ENCODE peak calls at places on chromosomes 4 and X, in six cellular contexts. One of them, this sample, is unnamed.

GRCh38 chrX:23661671-23662070 is 5.6 kb upstream of the PRDX4 start:
- DNase-seq in testis: no peak
- DNase-seq in GM10248: no peak
- DNase-seq in kidney: no peak
- DNase-seq in AG09319: no peak
- DNase-seq in DND-41: no peak
- DNase-seq in this sample: no peak

GRCh38 chrX:103382893-103383292 is 6.6 kb downstream of the BEX3 start:
- DNase-seq in testis: no peak
- DNase-seq in GM10248: no peak
- DNase-seq in kidney: no peak
- DNase-seq in AG09319: no peak
- DNase-seq in DND-41: no peak
- DNase-seq in this sample: no peak

GRCh38 chr4:41285202-41285876 is 28.6 kb downstream of the UCHL1 start:
- DNase-seq in testis: no peak
- DNase-seq in GM10248: no peak
- DNase-seq in kidney: no peak
- DNase-seq in AG09319: no peak
- DNase-seq in DND-41: no peak
- DNase-seq in this sample: no peak

GRCh38 chr4:77052352-77052751 is 23.4 kb downstream of the CCNI start:
- DNase-seq in testis: no peak
- DNase-seq in GM10248: no peak
- DNase-seq in kidney: no peak
- DNase-seq in AG09319: no peak
- DNase-seq in DND-41: peak; percentile 59
- DNase-seq in this sample: peak; percentile 33

GRCh38 chr4:151987606-151988005 is 226.8 kb upstream of the GATB start:
- DNase-seq in testis: no peak
- DNase-seq in GM10248: no peak
- DNase-seq in kidney: no peak
- DNase-seq in AG09319: no peak
- DNase-seq in DND-41: no peak
- DNase-seq in this sample: no peak

GRCh38 chr4:7040760-7041159 is 2.4 kb upstream of the TADA2B start:
- DNase-seq in testis: no peak
- DNase-seq in GM10248: no peak
- DNase-seq in kidney: no peak
- DNase-seq in AG09319: no peak
- DNase-seq in DND-41: no peak
- DNase-seq in this sample: no peak

GRCh38 chr4:29311231-29311630 is 1408.9 kb upstream of the PCDH7 start:
- DNase-seq in testis: no peak
- DNase-seq in GM10248: no peak
- DNase-seq in kidney: no peak
- DNase-seq in AG09319: no peak
- DNase-seq in DND-41: no peak
- DNase-seq in this sample: no peak

GRCh38 chrX:107704587-107704986 is 71.0 kb downstream of the TSC22D3 start:
- DNase-seq in testis: no peak
- DNase-seq in GM10248: no peak
- DNase-seq in kidney: no peak
- DNase-seq in AG09319: no peak
- DNase-seq in DND-41: no peak
- DNase-seq in this sample: no peak

GRCh38 chrX:63050225-63050624 is 300.9 kb downstream of the SPIN4 start:
- DNase-seq in testis: peak; percentile 11
- DNase-seq in GM10248: no peak
- DNase-seq in kidney: no peak
- DNase-seq in AG09319: no peak
- DNase-seq in DND-41: peak; percentile 25
- DNase-seq in this sample: no peak

GRCh38 chr4:28350485-28350884 is 1489.8 kb downstream of the STIM2 start:
- DNase-seq in testis: no peak
- DNase-seq in GM10248: no peak
- DNase-seq in kidney: no peak
- DNase-seq in AG09319: no peak
- DNase-seq in DND-41: no peak
- DNase-seq in this sample: no peak

GRCh38 chr4:11402192-11402591 is 26.5 kb downstream of the HS3ST1 start:
- DNase-seq in testis: no peak
- DNase-seq in GM10248: no peak
- DNase-seq in kidney: no peak
- DNase-seq in AG09319: no peak
- DNase-seq in DND-41: no peak
- DNase-seq in this sample: no peak

GRCh38 chrX:149715468-149715867 is 3.6 kb downstream of the MAGEA11 start:
- DNase-seq in testis: no peak
- DNase-seq in GM10248: no peak
- DNase-seq in kidney: no peak
- DNase-seq in AG09319: no peak
- DNase-seq in DND-41: no peak
- DNase-seq in this sample: no peak

GRCh38 chrX:111854778-111855490 is 21.0 kb upstream of the TRPC5OS start:
- DNase-seq in testis: no peak
- DNase-seq in GM10248: no peak
- DNase-seq in kidney: no peak
- DNase-seq in AG09319: no peak
- DNase-seq in DND-41: no peak
- DNase-seq in this sample: no peak

GRCh38 chrX:38804481-38805293 is 3.4 kb downstream of the MID1IP1 start:
- DNase-seq in testis: no peak
- DNase-seq in GM10248: peak; percentile 14
- DNase-seq in kidney: peak; percentile 80
- DNase-seq in AG09319: no peak
- DNase-seq in DND-41: peak; percentile 45
- DNase-seq in this sample: peak; percentile 29

GRCh38 chrX:131621650-131622049 is 77.8 kb downstream of the OR13H1 start:
- DNase-seq in testis: no peak
- DNase-seq in GM10248: no peak
- DNase-seq in kidney: no peak
- DNase-seq in AG09319: no peak
- DNase-seq in DND-41: no peak
- DNase-seq in this sample: no peak

GRCh38 chr4:184064877-184065276 is 152.8 kb downstream of the ENPP6 start:
- DNase-seq in testis: no peak
- DNase-seq in GM10248: no peak
- DNase-seq in kidney: no peak
- DNase-seq in AG09319: no peak
- DNase-seq in DND-41: no peak
- DNase-seq in this sample: no peak

DNA sequence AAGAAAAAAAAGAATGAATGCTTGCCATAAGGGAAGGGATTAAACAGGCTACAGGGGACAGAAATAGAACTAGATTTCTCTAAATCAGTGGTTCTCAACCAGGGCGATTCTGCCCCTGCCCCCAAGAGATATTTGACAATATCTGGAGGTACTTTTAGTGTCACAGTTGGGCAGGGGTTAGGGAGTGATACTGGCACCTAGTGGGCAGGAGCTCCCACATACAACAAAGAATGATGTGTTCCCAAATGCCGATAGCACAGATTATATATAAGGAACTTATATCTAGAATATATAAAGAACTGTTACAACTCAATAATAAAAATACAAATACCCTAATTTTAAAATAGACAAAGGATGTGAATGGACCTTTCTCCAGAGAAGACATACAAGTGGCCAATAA is 14.7 kb downstream of the S100G start:
- DNase-seq in testis: no peak
- DNase-seq in GM10248: no peak
- DNase-seq in kidney: no peak
- DNase-seq in AG09319: no peak
- DNase-seq in DND-41: no peak
- DNase-seq in this sample: no peak
- TF ChIP-seq CTCF in testis: no peak
- TF ChIP-seq CTCF in GM10248: no peak
- TF ChIP-seq CTCF in kidney: no peak
- TF ChIP-seq CTCF in AG09319: no peak
- TF ChIP-seq CTCF in DND-41: no peak
- TF ChIP-seq CTCF in this sample: no peak

DNA sequence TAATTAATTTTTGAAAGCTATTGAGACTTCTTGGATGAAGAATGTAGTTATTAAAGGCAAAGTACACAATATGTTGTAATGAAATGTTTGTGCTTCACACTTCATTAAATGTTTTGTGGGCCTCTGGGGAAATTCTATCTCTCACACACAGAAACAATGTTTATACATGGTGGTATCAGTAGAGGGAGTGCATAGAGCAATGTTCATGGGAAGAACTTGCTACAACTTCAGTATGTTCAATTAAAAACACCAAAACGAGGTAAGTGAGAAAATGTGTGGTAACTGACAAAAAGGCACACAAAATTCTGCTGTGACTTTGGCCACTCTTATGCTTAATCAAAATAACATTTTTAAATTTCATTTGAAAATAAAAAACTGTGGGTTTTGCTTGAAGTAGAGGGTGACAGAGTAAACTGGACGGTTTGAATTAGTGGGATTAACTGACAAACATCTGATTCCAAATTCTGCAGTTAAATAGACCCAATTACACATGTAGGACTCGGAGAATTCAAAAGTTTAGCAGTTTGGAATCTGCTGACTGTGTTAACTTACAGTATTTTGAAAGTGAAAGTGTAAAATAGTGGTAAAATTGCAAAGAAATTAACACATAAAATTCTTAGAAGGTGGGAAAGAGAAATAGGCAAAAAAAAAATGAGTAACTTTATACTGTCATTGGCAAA is 111.4 kb upstream of the TTC29 start:
- DNase-seq in testis: no peak
- DNase-seq in GM10248: no peak
- DNase-seq in kidney: no peak
- DNase-seq in AG09319: no peak
- DNase-seq in DND-41: no peak
- DNase-seq in this sample: no peak
- TF ChIP-seq CTCF in testis: no peak
- TF ChIP-seq CTCF in GM10248: no peak
- TF ChIP-seq CTCF in kidney: no peak
- TF ChIP-seq CTCF in AG09319: peak; percentile 31
- TF ChIP-seq CTCF in DND-41: no peak
- TF ChIP-seq CTCF in this sample: no peak

GRCh38 chrX:152869972-152870371 is 27.9 kb upstream of the ZNF185 start:
- DNase-seq in testis: no peak
- DNase-seq in GM10248: no peak
- DNase-seq in kidney: no peak
- DNase-seq in AG09319: no peak
- DNase-seq in DND-41: no peak
- DNase-seq in this sample: no peak
- TF ChIP-seq CTCF in testis: no peak
- TF ChIP-seq CTCF in GM10248: no peak
- TF ChIP-seq CTCF in kidney: no peak
- TF ChIP-seq CTCF in AG09319: no peak
- TF ChIP-seq CTCF in DND-41: no peak
- TF ChIP-seq CTCF in this sample: no peak

GRCh38 chr4:121879135-121879534 is 8.9 kb upstream of the BBS7 start:
- DNase-seq in testis: no peak
- DNase-seq in GM10248: no peak
- DNase-seq in kidney: no peak
- DNase-seq in AG09319: no peak
- DNase-seq in DND-41: no peak
- DNase-seq in this sample: no peak

GRCh38 chr4:121875663-121876062 is 5.4 kb upstream of the BBS7 start:
- DNase-seq in testis: no peak
- DNase-seq in GM10248: no peak
- DNase-seq in kidney: no peak
- DNase-seq in AG09319: no peak
- DNase-seq in DND-41: no peak
- DNase-seq in this sample: no peak

GRCh38 chr4:121873604-121874003 is 3.3 kb upstream of the BBS7 start:
- DNase-seq in testis: no peak
- DNase-seq in GM10248: no peak
- DNase-seq in kidney: no peak
- DNase-seq in AG09319: no peak
- DNase-seq in DND-41: no peak
- DNase-seq in this sample: no peak

GRCh38 chr4:121876070-121876469 is 5.8 kb upstream of the BBS7 start:
- DNase-seq in testis: no peak
- DNase-seq in GM10248: no peak
- DNase-seq in kidney: no peak
- DNase-seq in AG09319: no peak
- DNase-seq in DND-41: no peak
- DNase-seq in this sample: no peak

GRCh38 chr4:121876976-121877773 is 6.9 kb upstream of the BBS7 start:
- DNase-seq in testis: no peak
- DNase-seq in GM10248: no peak
- DNase-seq in kidney: no peak
- DNase-seq in AG09319: no peak
- DNase-seq in DND-41: no peak
- DNase-seq in this sample: no peak
- TF ChIP-seq CTCF in testis: no peak
- TF ChIP-seq CTCF in GM10248: no peak
- TF ChIP-seq CTCF in kidney: no peak
- TF ChIP-seq CTCF in AG09319: no peak
- TF ChIP-seq CTCF in DND-41: no peak
- TF ChIP-seq CTCF in this sample: no peak

DNA sequence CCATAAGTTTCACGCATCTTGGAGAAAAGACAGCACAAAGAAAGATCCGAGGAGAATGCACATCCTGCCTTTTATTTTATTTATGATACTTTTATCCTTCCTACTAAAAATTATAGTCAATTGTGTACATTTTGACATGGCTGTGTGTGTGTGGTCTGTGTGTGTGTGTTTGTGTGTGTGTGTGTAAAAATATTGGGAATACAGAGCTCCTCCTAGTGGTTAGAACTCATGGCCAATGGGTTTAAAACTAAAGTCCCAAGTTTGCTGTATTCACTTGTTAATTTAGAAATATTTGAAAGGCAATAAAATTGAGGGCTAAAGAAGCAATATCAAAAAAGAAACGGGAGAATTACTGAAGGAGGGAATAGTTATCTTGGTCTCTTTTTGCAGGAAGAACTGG is 47.5 kb downstream of the NKX6-1 start:
- DNase-seq in testis: no peak
- DNase-seq in GM10248: no peak
- DNase-seq in kidney: no peak
- DNase-seq in AG09319: no peak
- DNase-seq in DND-41: no peak
- DNase-seq in this sample: no peak
- TF ChIP-seq CTCF in testis: no peak
- TF ChIP-seq CTCF in GM10248: peak; percentile 10
- TF ChIP-seq CTCF in kidney: peak; percentile 25
- TF ChIP-seq CTCF in AG09319: peak; percentile 28
- TF ChIP-seq CTCF in DND-41: peak; percentile 38
- TF ChIP-seq CTCF in this sample: no peak

GRCh38 chr4:1090465-1091440 is 22.6 kb downstream of the RNF212 start:
- DNase-seq in testis: no peak
- DNase-seq in GM10248: no peak
- DNase-seq in kidney: no peak
- DNase-seq in AG09319: no peak
- DNase-seq in DND-41: no peak
- DNase-seq in this sample: no peak

GRCh38 chr4:1092983-1093361 is 20.4 kb downstream of the RNF212 start:
- DNase-seq in testis: no peak
- DNase-seq in GM10248: no peak
- DNase-seq in kidney: no peak
- DNase-seq in AG09319: no peak
- DNase-seq in DND-41: no peak
- DNase-seq in this sample: no peak

GRCh38 chr4:1093391-1094335 is 19.7 kb downstream of the RNF212 start:
- DNase-seq in testis: no peak
- DNase-seq in GM10248: no peak
- DNase-seq in kidney: no peak
- DNase-seq in AG09319: no peak
- DNase-seq in DND-41: no peak
- DNase-seq in this sample: no peak

GRCh38 chr4:1091561-1091995 is 21.8 kb downstream of the RNF212 start:
- DNase-seq in testis: no peak
- DNase-seq in GM10248: no peak
- DNase-seq in kidney: no peak
- DNase-seq in AG09319: no peak
- DNase-seq in DND-41: no peak
- DNase-seq in this sample: no peak

GRCh38 chr4:1092026-1092982 is 21.1 kb downstream of the RNF212 start:
- DNase-seq in testis: no peak
- DNase-seq in GM10248: no peak
- DNase-seq in kidney: no peak
- DNase-seq in AG09319: no peak
- DNase-seq in DND-41: no peak
- DNase-seq in this sample: no peak
- TF ChIP-seq CTCF in testis: no peak
- TF ChIP-seq CTCF in GM10248: peak; percentile 12
- TF ChIP-seq CTCF in kidney: no peak
- TF ChIP-seq CTCF in AG09319: no peak
- TF ChIP-seq CTCF in DND-41: peak; percentile 26
- TF ChIP-seq CTCF in this sample: no peak

This sample was measured in activated B cell treated with CpG ODN at 0.5 μM for 24 hours.